ENCODE peak calls at places on chromosomes 11 and 22, in four cellular contexts. A is activated CD4-positive, alpha-beta T cell treated with anti-CD3 and anti-CD28 coated beads for 48 hours; E is activated T-cell treated with anti-CD3 and anti-CD28 coated beads for 1 hour; H is HEK293T. T is an unnamed sample.

GRCh38 chr11:75855191-75855590 is 40.2 kb downstream of the UVRAG start:
- DNase-seq in E (no peak), H (no peak), A (no peak), T (no peak)

GRCh38 chr11:40797981-40798380 is 661.5 kb downstream of the LRRC4C start:
- DNase-seq in A (no peak), E (no peak), H (no peak), T (no peak)

GRCh38 chr11:34208266-34209135 is 103.1 kb downstream of the NAT10 start:
- DNase-seq in A (peak), H (no peak), E (no peak), T (no peak)

GRCh38 chr22:33111491-33111890 is 53.3 kb upstream of the SYN3 start:
- DNase-seq in H (no peak), E (no peak), A (no peak), T (no peak)

GRCh38 chr22:37898441-37899181 is 7.5 kb upstream of the MICALL1 start:
- DNase-seq in A (no peak), H (no peak), E (no peak), T (no peak)

GRCh38 chr11:101474666-101475065 is 109.1 kb downstream of the TRPC6 start:
- DNase-seq in A (no peak), E (no peak), H (no peak), T (no peak)

GRCh38 chr11:114625294-114625693 is 29.7 kb upstream of the NXPE4 start:
- DNase-seq in A (no peak), E (no peak), H (no peak), T (no peak)

GRCh38 chr11:77668760-77669159 is 31.2 kb upstream of the CLNS1A start:
- DNase-seq in A (no peak), E (no peak), H (no peak), T (no peak)

GRCh38 chr11:101126551-101127347 is 2.9 kb downstream of the PGR start:
- DNase-seq in E (no peak), A (no peak), H (no peak), T (no peak)

GRCh38 chr11:88552377-88553029 is 215.0 kb upstream of the CTSC start:
- DNase-seq in A (peak), E (peak), H (peak), T (peak)

GRCh38 chr11:9567401-9567800 is 6.1 kb upstream of the WEE1 start:
- DNase-seq in E (no peak), H (no peak), A (no peak), T (no peak)

GRCh38 chr22:29704528-29705285 is 15.1 kb upstream of the CABP7 start:
- DNase-seq in H (no peak), E (no peak), A (no peak), T (no peak)

T was measured in HCT116.